ENCODE peak calls at places on chromosomes 7 and 10, in five cellular contexts. C is mesendoderm, X is G401, N is GM23248, D is non-pigmented ciliary epithelial cell. W is an unnamed sample.

GRCh38 chr10:45403151-45403550 is 29.1 kb downstream of the ALOX5 start:
- DNase-seq in C (no peak), X (no peak), N (no peak), D (no peak), W (no peak)

GRCh38 chr10:77264107-77264506 is 373.5 kb downstream of the KCNMA1 start:
- DNase-seq in C (no peak), X (no peak), N (no peak), D (no peak), W (no peak)

GRCh38 chr7:146635200-146636032 is 518.8 kb downstream of the CNTNAP2 start:
- DNase-seq in C (peak; percentile 33), X (peak; percentile 30), N (no peak), D (no peak), W (peak; percentile 37)

GRCh38 chr7:6409091-6409490 is 38.7 kb downstream of the DAGLB start:
- DNase-seq in C (no peak), X (no peak), N (no peak), D (no peak), W (no peak)

GRCh38 chr7:76011437-76011836 is 17.0 kb upstream of the TMEM120A start:
- DNase-seq in C (no peak), X (no peak), N (peak; percentile 76), D (peak; percentile 48), W (peak; percentile 27)

GRCh38 chr10:123888751-123889150 is 2.9 kb downstream of the CPXM2 start:
- DNase-seq in C (no peak), X (no peak), N (no peak), D (no peak), W (no peak)

GRCh38 chr7:132735476-132735875 is 159.2 kb upstream of the PLXNA4 start:
- DNase-seq in C (no peak), X (no peak), N (no peak), D (no peak), W (no peak)

GRCh38 chr7:46881507-46882127 is 700.3 kb downstream of the TNS3 start:
- DNase-seq in C (peak; percentile 56), X (no peak), N (no peak), D (no peak), W (no peak)

GRCh38 chr10:19144206-19144605 is 95.6 kb downstream of the MALRD1 start:
- DNase-seq in C (no peak), X (no peak), N (no peak), D (no peak), W (no peak)

GRCh38 chr10:129096340-129096984 is 370.6 kb upstream of the MGMT start:
- DNase-seq in C (no peak), X (no peak), N (peak; percentile 83), D (no peak), W (no peak)

GRCh38 chr7:18276380-18276779 is 219.2 kb upstream of the HDAC9 start:
- DNase-seq in C (no peak), X (no peak), N (no peak), D (no peak), W (peak; percentile 5)

GRCh38 chr10:59648711-59649201 is 60.9 kb downstream of the SLC16A9 start:
- DNase-seq in C (peak; percentile 46), X (peak; percentile 36), N (peak; percentile 33), D (no peak), W (peak; percentile 90)

GRCh38 chr7:3861371-3861770 is 560.3 kb downstream of the SDK1 start:
- DNase-seq in C (no peak), X (no peak), N (no peak), D (no peak), W (no peak)

GRCh38 chr10:88820990-88821389 is 18.5 kb downstream of the LIPM start:
- DNase-seq in C (no peak), X (peak; percentile 35), N (peak; percentile 90), D (no peak), W (no peak)

GRCh38 chr10:18185621-18186020 is 45.4 kb downstream of the CACNB2 start:
- DNase-seq in C (no peak), X (no peak), N (no peak), D (no peak), W (no peak)